ENCODE peak calls at places on chromosome 11, in seven cellular contexts. One of them, this sample, is unnamed.

GRCh38 chr11:110501428-110501827 is 71.7 kb downstream of the FDX1 start:
- DNase-seq in tibial artery: no peak
- DNase-seq in mesothelial cell of epicardium: no peak
- DNase-seq in posterior cingulate gyrus: no peak
- DNase-seq in head of caudate nucleus: no peak
- DNase-seq in COR-L47: no peak
- DNase-seq in omental fat pad: no peak
- DNase-seq in this sample: no peak

GRCh38 chr11:103888541-103888951 is 147.9 kb upstream of the DDI1 start:
- DNase-seq in tibial artery: no peak
- DNase-seq in omental fat pad: no peak
- DNase-seq in posterior cingulate gyrus: no peak
- DNase-seq in head of caudate nucleus: peak
- DNase-seq in mesothelial cell of epicardium: no peak
- DNase-seq in COR-L47: no peak
- DNase-seq in this sample: no peak

GRCh38 chr11:61539009-61539408 is 30.5 kb downstream of the LRRC10B start:
- DNase-seq in omental fat pad: no peak
- DNase-seq in COR-L47: no peak
- DNase-seq in tibial artery: no peak
- DNase-seq in head of caudate nucleus: no peak
- DNase-seq in mesothelial cell of epicardium: no peak
- DNase-seq in posterior cingulate gyrus: no peak
- DNase-seq in this sample: no peak

GRCh38 chr11:45180888-45181594 is 34.6 kb downstream of the PRDM11 start:
- DNase-seq in tibial artery: peak
- DNase-seq in mesothelial cell of epicardium: peak
- DNase-seq in head of caudate nucleus: peak
- DNase-seq in omental fat pad: no peak
- DNase-seq in posterior cingulate gyrus: no peak
- DNase-seq in COR-L47: no peak
- DNase-seq in this sample: no peak

GRCh38 chr11:19253149-19253540 is 12.4 kb upstream of the E2F8 start:
- DNase-seq in posterior cingulate gyrus: no peak
- DNase-seq in head of caudate nucleus: no peak
- DNase-seq in COR-L47: peak
- DNase-seq in mesothelial cell of epicardium: no peak
- DNase-seq in omental fat pad: no peak
- DNase-seq in tibial artery: no peak
- DNase-seq in this sample: no peak

GRCh38 chr11:116736763-116737162 is 36.0 kb downstream of the BUD13 start:
- DNase-seq in tibial artery: no peak
- DNase-seq in head of caudate nucleus: no peak
- DNase-seq in mesothelial cell of epicardium: no peak
- DNase-seq in posterior cingulate gyrus: no peak
- DNase-seq in omental fat pad: no peak
- DNase-seq in COR-L47: no peak
- DNase-seq in this sample: no peak

GRCh38 chr11:30583505-30584280 is 2.5 kb downstream of the MPPED2 start:
- DNase-seq in head of caudate nucleus: peak
- DNase-seq in tibial artery: peak
- DNase-seq in omental fat pad: no peak
- DNase-seq in mesothelial cell of epicardium: no peak
- DNase-seq in COR-L47: no peak
- DNase-seq in posterior cingulate gyrus: peak
- DNase-seq in this sample: peak

GRCh38 chr11:72369786-72370185 is 64.5 kb downstream of the CLPB start:
- DNase-seq in posterior cingulate gyrus: no peak
- DNase-seq in omental fat pad: no peak
- DNase-seq in head of caudate nucleus: no peak
- DNase-seq in mesothelial cell of epicardium: no peak
- DNase-seq in tibial artery: no peak
- DNase-seq in COR-L47: no peak
- DNase-seq in this sample: no peak

GRCh38 chr11:109247071-109247470 is 174.9 kb upstream of the C11orf87 start:
- DNase-seq in mesothelial cell of epicardium: no peak
- DNase-seq in COR-L47: no peak
- DNase-seq in omental fat pad: no peak
- DNase-seq in posterior cingulate gyrus: no peak
- DNase-seq in head of caudate nucleus: no peak
- DNase-seq in tibial artery: no peak
- DNase-seq in this sample: no peak

GRCh38 chr11:2663915-2664314 is 35.9 kb downstream of the KCNQ1OT1 start:
- DNase-seq in posterior cingulate gyrus: no peak
- DNase-seq in tibial artery: no peak
- DNase-seq in head of caudate nucleus: no peak
- DNase-seq in mesothelial cell of epicardium: no peak
- DNase-seq in omental fat pad: no peak
- DNase-seq in COR-L47: no peak
- DNase-seq in this sample: no peak

GRCh38 chr11:66566221-66566620 is 2.2 kb downstream of the CTSF start:
- DNase-seq in mesothelial cell of epicardium: no peak
- DNase-seq in tibial artery: no peak
- DNase-seq in omental fat pad: no peak
- DNase-seq in head of caudate nucleus: no peak
- DNase-seq in COR-L47: no peak
- DNase-seq in posterior cingulate gyrus: no peak
- DNase-seq in this sample: no peak

This sample was measured in amygdala.